ENCODE peak calls at places on chromosomes 11 and 22, in seven cellular contexts. Z, B, N, J, U, T and M are unnamed samples.

GRCh38 chr11:20966489-20966888 is 297.1 kb downstream of the NELL1 start:
- DNase-seq in Z (no peak), B (no peak), N (peak; percentile 52), J (no peak), U (no peak), T (no peak), M (no peak)

GRCh38 chr11:27403195-27403594 is 40.2 kb upstream of the CCDC34 start:
- DNase-seq in Z (no peak), B (no peak), N (no peak), J (no peak), U (no peak), T (no peak), M (no peak)

GRCh38 chr22:23840026-23840425 is 1.2 kb upstream of the DERL3 start:
- DNase-seq in Z (no peak), B (no peak), N (no peak), J (no peak), U (no peak), T (no peak), M (no peak)

GRCh38 chr11:129933866-129934265 is 38.5 kb upstream of the NFRKB start:
- DNase-seq in Z (no peak), B (no peak), N (no peak), J (no peak), U (no peak), T (no peak), M (no peak)

GRCh38 chr11:133078591-133079179 is 453.6 kb downstream of the OPCML start:
- DNase-seq in Z (peak; percentile 70), B (peak; percentile 49), N (peak; percentile 82), J (no peak), U (no peak), T (peak; percentile 5), M (peak; percentile 81)

GRCh38 chr11:118497831-118498230 is 29.4 kb upstream of the TTC36 start:
- DNase-seq in Z (no peak), B (no peak), N (no peak), J (no peak), U (no peak), T (no peak), M (no peak)

GRCh38 chr11:36702330-36703054 is 104.5 kb upstream of the RAG2 start:
- DNase-seq in Z (peak; percentile 73), B (peak; percentile 41), N (no peak), J (peak; percentile 41), U (peak; percentile 66), T (peak; percentile 63), M (peak; percentile 85)

GRCh38 chr22:23110190-23110921 is 31.4 kb downstream of the RSPH14 start:
- DNase-seq in Z (peak; percentile 73), B (peak; percentile 60), N (no peak), J (no peak), U (no peak), T (no peak), M (no peak)

GRCh38 chr22:41828516-41828915 is 4.4 kb upstream of the SREBF2 start:
- DNase-seq in Z (no peak), B (no peak), N (no peak), J (no peak), U (no peak), T (no peak), M (no peak)

GRCh38 chr22:43000441-43001175 is 14.3 kb downstream of the PACSIN2 start:
- DNase-seq in Z (no peak), B (no peak), N (no peak), J (no peak), U (no peak), T (no peak), M (no peak)

GRCh38 chr11:130646881-130647280 is 198.4 kb downstream of the ADAMTS15 start:
- DNase-seq in Z (no peak), B (no peak), N (peak; percentile 8), J (no peak), U (no peak), T (no peak), M (no peak)

GRCh38 chr22:22908495-22908861 is 20.9 kb downstream of the IGLL5 start:
- DNase-seq in Z (no peak), B (no peak), N (no peak), J (no peak), U (no peak), T (no peak), M (no peak)

GRCh38 chr11:14384338-14384737 is 25.4 kb upstream of the RRAS2 start:
- DNase-seq in Z (no peak), B (no peak), N (no peak), J (no peak), U (no peak), T (no peak), M (no peak)

GRCh38 chr11:119990306-119991021 is 147.4 kb downstream of the TRIM29 start:
- DNase-seq in Z (no peak), B (no peak), N (no peak), J (no peak), U (no peak), T (no peak), M (no peak)

GRCh38 chr11:66192181-66192888 is 76.1 kb upstream of the RAB1B start:
- DNase-seq in Z (no peak), B (no peak), N (no peak), J (no peak), U (no peak), T (no peak), M (peak; percentile 31)

GRCh38 chr11:75330279-75330678 is 21.2 kb downstream of the ARRB1 start:
- DNase-seq in Z (no peak), B (no peak), N (no peak), J (no peak), U (no peak), T (no peak), M (no peak)

GRCh38 chr11:42338056-42338455 is 878.6 kb upstream of the LRRC4C start:
- DNase-seq in Z (no peak), B (no peak), N (no peak), J (no peak), U (no peak), T (no peak), M (no peak)

GRCh38 chr22:39183991-39184585 is 31.6 kb upstream of the CBX7 start:
- DNase-seq in Z (no peak), B (peak; percentile 39), N (no peak), J (no peak), U (peak; percentile 27), T (peak; percentile 65), M (no peak)

GRCh38 chr11:69958308-69958707 is 119.8 kb upstream of the ANO1 start:
- DNase-seq in Z (no peak), B (no peak), N (no peak), J (no peak), U (no peak), T (no peak), M (peak; percentile 37)

GRCh38 chr11:122697636-122698167 is 42.2 kb downstream of the UBASH3B start:
- DNase-seq in Z (no peak), B (no peak), N (no peak), J (no peak), U (no peak), T (no peak), M (peak; percentile 58)

GRCh38 chr22:37449281-37449680 is 22.0 kb upstream of the ELFN2 start:
- DNase-seq in Z (no peak), B (no peak), N (no peak), J (no peak), U (no peak), T (no peak), M (no peak)

GRCh38 chr11:96001037-96001436 is 77.1 kb upstream of the MTMR2 start:
- DNase-seq in Z (no peak), B (no peak), N (no peak), J (no peak), U (no peak), T (no peak), M (no peak)

DNA sequence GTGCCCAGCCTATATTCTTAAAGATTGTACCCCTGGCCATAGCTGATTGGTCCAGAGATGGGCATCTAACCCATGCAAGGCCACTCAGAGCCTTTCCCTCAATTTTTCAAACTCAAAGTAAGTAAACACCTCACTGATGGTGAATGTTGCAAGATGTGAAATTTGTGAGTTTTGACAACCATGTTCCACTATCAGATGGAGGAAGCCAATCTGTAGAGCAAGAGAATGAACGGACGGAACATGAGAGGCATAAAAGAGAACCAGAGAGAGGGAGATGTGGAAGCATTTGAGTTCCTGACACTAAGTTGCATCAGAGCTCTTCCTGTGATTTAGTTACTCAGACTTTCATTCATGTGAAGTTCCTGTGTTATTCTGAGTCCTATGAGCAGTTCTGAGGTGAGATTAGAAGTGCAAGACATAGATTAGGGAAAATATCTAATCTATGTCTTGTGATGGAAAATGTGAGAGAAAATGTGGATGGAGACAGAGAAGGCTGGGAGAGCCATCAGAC is 73.3 kb downstream of the PRSS23 start:
- DNase-seq in Z (no peak), B (no peak), N (no peak), J (no peak), U (no peak), T (no peak), M (no peak)
- TF ChIP-seq JUND in Z (no peak), B (no peak), N (no peak), J (no peak), U (no peak), T (no peak), M (no peak)

DNA sequence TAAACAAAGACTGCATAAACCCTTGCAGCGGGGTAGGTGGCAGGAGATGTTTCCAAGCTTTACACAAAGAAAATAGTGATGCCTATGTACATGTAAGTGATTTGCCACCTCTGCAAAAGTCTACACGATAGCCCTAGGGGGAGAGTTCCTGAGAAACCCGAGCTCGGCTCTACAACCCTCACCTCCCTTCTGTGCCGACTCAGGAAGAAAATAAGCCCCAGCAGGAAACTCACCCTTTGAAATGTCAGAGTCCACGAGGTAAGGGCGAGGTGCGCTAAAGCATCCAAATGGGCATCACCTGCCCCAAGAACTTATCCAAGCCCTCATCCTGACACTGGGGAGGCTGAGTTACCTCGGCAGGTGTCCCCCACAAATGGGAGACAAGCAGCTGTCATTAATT is 105.0 kb upstream of the KIRREL3 start:
- DNase-seq in Z (no peak), B (no peak), N (no peak), J (no peak), U (no peak), T (no peak), M (no peak)
- TF ChIP-seq JUND in Z (no peak), B (no peak), N (no peak), J (no peak), U (no peak), T (no peak), M (no peak)

DNA sequence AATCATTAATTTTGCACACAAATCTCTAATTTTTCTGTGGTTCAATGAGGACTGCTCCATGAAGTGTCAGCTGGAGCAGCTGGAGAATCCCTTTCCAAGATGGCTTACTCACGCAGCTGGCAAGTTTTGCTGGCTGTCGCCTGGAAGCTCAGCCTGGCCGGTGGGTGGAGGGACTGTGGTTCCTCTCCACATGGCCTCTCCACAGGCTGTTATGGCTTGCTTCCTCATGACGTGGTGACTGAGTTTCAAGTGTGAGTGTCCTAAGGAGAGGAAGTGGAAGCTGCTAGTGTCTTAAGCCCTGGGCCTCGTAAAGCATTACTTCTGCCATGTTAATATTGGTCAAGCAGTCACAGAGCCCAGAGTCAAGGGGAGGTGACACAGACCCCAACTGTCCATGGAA is 14.0 kb upstream of the NRIP3 start:
- DNase-seq in Z (no peak), B (no peak), N (no peak), J (no peak), U (no peak), T (no peak), M (no peak)
- TF ChIP-seq JUND in Z (no peak), B (no peak), N (no peak), J (no peak), U (no peak), T (no peak), M (no peak)

DNA sequence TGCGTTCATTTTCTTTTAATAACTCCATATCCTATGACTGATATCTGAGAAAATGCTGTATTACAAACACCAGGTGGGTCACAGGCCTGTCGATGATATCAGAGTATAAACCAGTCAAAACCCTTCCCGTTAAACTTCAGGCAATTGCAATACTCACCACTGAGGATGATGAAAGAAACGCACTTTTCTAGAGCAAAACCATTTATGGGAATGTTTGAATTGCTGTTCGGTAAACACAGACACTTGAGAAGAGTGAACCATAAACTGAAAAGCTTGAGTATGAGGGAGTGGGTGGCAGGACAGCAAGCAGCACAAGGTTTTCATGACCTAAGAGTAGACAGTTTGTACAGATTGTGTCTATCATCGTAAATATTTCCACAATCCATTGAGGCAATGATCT is 139.8 kb upstream of the CEP126 start:
- DNase-seq in Z (no peak), B (no peak), N (no peak), J (no peak), U (no peak), T (no peak), M (no peak)
- TF ChIP-seq JUND in Z (no peak), B (no peak), N (no peak), J (no peak), U (no peak), T (no peak), M (no peak)